ENCODE peak calls at places on chromosomes 4 and X, in seven cellular contexts. One of them, this sample, is unnamed.

GRCh38 chrX:114675365-114675764 is 91.5 kb downstream of the HTR2C start:
- DNase-seq in mesenchymal stem cell: peak
- DNase-seq in trophoblast cell: no peak
- DNase-seq in neuronal stem cell: no peak
- DNase-seq in mesendoderm: peak
- DNase-seq in IMR-90: no peak
- DNase-seq in H1: no peak
- DNase-seq in this sample: no peak

GRCh38 chrX:40006025-40007017 is 91.4 kb downstream of the BCOR start:
- DNase-seq in trophoblast cell: peak
- DNase-seq in IMR-90: no peak
- DNase-seq in mesenchymal stem cell: peak
- DNase-seq in neuronal stem cell: no peak
- DNase-seq in mesendoderm: peak
- DNase-seq in H1: no peak
- DNase-seq in this sample: peak

GRCh38 chrX:14936561-14936960 is 63.3 kb downstream of the MOSPD2 start:
- DNase-seq in neuronal stem cell: no peak
- DNase-seq in H1: no peak
- DNase-seq in mesendoderm: peak
- DNase-seq in IMR-90: peak
- DNase-seq in trophoblast cell: peak
- DNase-seq in mesenchymal stem cell: peak
- DNase-seq in this sample: no peak

GRCh38 chrX:136214551-136214950 is 36.6 kb downstream of the MAP7D3 start:
- DNase-seq in mesenchymal stem cell: peak
- DNase-seq in mesendoderm: peak
- DNase-seq in neuronal stem cell: no peak
- DNase-seq in IMR-90: peak
- DNase-seq in H1: no peak
- DNase-seq in trophoblast cell: peak
- DNase-seq in this sample: no peak

GRCh38 chr4:75639124-75639695 is 8.9 kb upstream of the CDKL2 start:
- DNase-seq in neuronal stem cell: no peak
- DNase-seq in trophoblast cell: peak
- DNase-seq in mesendoderm: no peak
- DNase-seq in H1: no peak
- DNase-seq in IMR-90: no peak
- DNase-seq in mesenchymal stem cell: no peak
- DNase-seq in this sample: no peak

GRCh38 chr4:21512351-21512750 is 436.2 kb downstream of the KCNIP4 start:
- DNase-seq in mesendoderm: peak
- DNase-seq in H1: no peak
- DNase-seq in neuronal stem cell: peak
- DNase-seq in mesenchymal stem cell: peak
- DNase-seq in trophoblast cell: no peak
- DNase-seq in IMR-90: peak
- DNase-seq in this sample: no peak

GRCh38 chrX:108412783-108413182 is 25.4 kb downstream of the COL4A6 start:
- DNase-seq in IMR-90: no peak
- DNase-seq in H1: no peak
- DNase-seq in mesenchymal stem cell: no peak
- DNase-seq in mesendoderm: no peak
- DNase-seq in trophoblast cell: no peak
- DNase-seq in neuronal stem cell: no peak
- DNase-seq in this sample: no peak

GRCh38 chr4:101756181-101756580 is 34.3 kb upstream of the BANK1 start:
- DNase-seq in mesenchymal stem cell: no peak
- DNase-seq in mesendoderm: no peak
- DNase-seq in trophoblast cell: no peak
- DNase-seq in neuronal stem cell: no peak
- DNase-seq in H1: no peak
- DNase-seq in IMR-90: no peak
- DNase-seq in this sample: no peak

GRCh38 chr4:129092636-129093172 is 635 bp downstream of the SCLT1 start:
- DNase-seq in trophoblast cell: no peak
- DNase-seq in IMR-90: peak
- DNase-seq in mesendoderm: no peak
- DNase-seq in mesenchymal stem cell: peak
- DNase-seq in neuronal stem cell: no peak
- DNase-seq in H1: no peak
- DNase-seq in this sample: no peak

GRCh38 chr4:91359714-91360051 is 944.1 kb upstream of the GRID2 start:
- DNase-seq in IMR-90: no peak
- DNase-seq in trophoblast cell: no peak
- DNase-seq in mesenchymal stem cell: no peak
- DNase-seq in H1: no peak
- DNase-seq in mesendoderm: no peak
- DNase-seq in neuronal stem cell: no peak
- DNase-seq in this sample: no peak
- H4K8ac ChIP-seq in IMR-90: no peak
- H4K8ac ChIP-seq in trophoblast cell: no peak
- H4K8ac ChIP-seq in mesenchymal stem cell: no peak
- H4K8ac ChIP-seq in H1: no peak
- H4K8ac ChIP-seq in mesendoderm: no peak
- H4K8ac ChIP-seq in neuronal stem cell: no peak
- H4K8ac ChIP-seq in this sample: no peak

DNA sequence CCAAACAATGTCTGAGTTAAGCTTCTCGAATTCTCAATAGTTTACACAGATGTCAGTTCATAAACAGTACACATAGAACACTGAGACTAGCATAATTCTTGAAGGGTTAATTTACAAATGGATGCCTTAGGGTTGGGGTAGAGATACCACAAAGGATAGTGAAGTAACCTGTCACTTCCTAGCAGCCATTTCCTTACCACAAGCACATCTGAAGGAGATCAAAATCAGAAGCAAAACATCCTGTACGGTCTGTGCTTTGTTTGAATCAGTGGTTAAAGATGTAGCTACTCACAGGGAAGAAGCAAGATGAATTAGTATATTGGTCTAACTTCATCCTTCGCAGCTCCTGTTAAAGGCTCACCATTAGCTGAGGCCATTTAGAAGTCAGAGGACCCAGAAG is 2393.8 kb downstream of the ARAP2 start:
- DNase-seq in mesenchymal stem cell: no peak
- DNase-seq in H1: no peak
- DNase-seq in trophoblast cell: no peak
- DNase-seq in IMR-90: no peak
- DNase-seq in mesendoderm: no peak
- DNase-seq in neuronal stem cell: no peak
- DNase-seq in this sample: no peak
- H4K8ac ChIP-seq in mesenchymal stem cell: no peak
- H4K8ac ChIP-seq in H1: no peak
- H4K8ac ChIP-seq in trophoblast cell: no peak
- H4K8ac ChIP-seq in IMR-90: no peak
- H4K8ac ChIP-seq in mesendoderm: no peak
- H4K8ac ChIP-seq in neuronal stem cell: no peak
- H4K8ac ChIP-seq in this sample: no peak

GRCh38 chrX:11472879-11473278 is 179.7 kb downstream of the AMELX start:
- DNase-seq in IMR-90: no peak
- DNase-seq in neuronal stem cell: no peak
- DNase-seq in mesenchymal stem cell: no peak
- DNase-seq in mesendoderm: no peak
- DNase-seq in trophoblast cell: no peak
- DNase-seq in H1: no peak
- DNase-seq in this sample: no peak
- H4K8ac ChIP-seq in IMR-90: no peak
- H4K8ac ChIP-seq in neuronal stem cell: no peak
- H4K8ac ChIP-seq in mesenchymal stem cell: no peak
- H4K8ac ChIP-seq in mesendoderm: no peak
- H4K8ac ChIP-seq in trophoblast cell: no peak
- H4K8ac ChIP-seq in H1: no peak
- H4K8ac ChIP-seq in this sample: no peak

GRCh38 chrX:13022926-13023325 is 21.5 kb downstream of the FAM9C start:
- DNase-seq in H1: no peak
- DNase-seq in neuronal stem cell: no peak
- DNase-seq in IMR-90: no peak
- DNase-seq in mesendoderm: no peak
- DNase-seq in mesenchymal stem cell: no peak
- DNase-seq in trophoblast cell: no peak
- DNase-seq in this sample: no peak

GRCh38 chrX:13023526-13024469 is 20.6 kb downstream of the FAM9C start:
- DNase-seq in mesendoderm: no peak
- DNase-seq in mesenchymal stem cell: no peak
- DNase-seq in neuronal stem cell: no peak
- DNase-seq in trophoblast cell: no peak
- DNase-seq in H1: no peak
- DNase-seq in IMR-90: no peak
- DNase-seq in this sample: no peak

GRCh38 chrX:13026877-13027652 is 17.4 kb downstream of the FAM9C start:
- DNase-seq in H1: no peak
- DNase-seq in trophoblast cell: no peak
- DNase-seq in mesenchymal stem cell: no peak
- DNase-seq in neuronal stem cell: no peak
- DNase-seq in IMR-90: no peak
- DNase-seq in mesendoderm: no peak
- DNase-seq in this sample: no peak

GRCh38 chrX:13028871-13029336 is 15.5 kb downstream of the FAM9C start:
- DNase-seq in H1: no peak
- DNase-seq in trophoblast cell: peak
- DNase-seq in neuronal stem cell: no peak
- DNase-seq in mesenchymal stem cell: no peak
- DNase-seq in mesendoderm: peak
- DNase-seq in IMR-90: no peak
- DNase-seq in this sample: peak

GRCh38 chrX:13024911-13025454 is 19.4 kb downstream of the FAM9C start:
- DNase-seq in H1: no peak
- DNase-seq in IMR-90: no peak
- DNase-seq in mesenchymal stem cell: no peak
- DNase-seq in trophoblast cell: peak
- DNase-seq in neuronal stem cell: no peak
- DNase-seq in mesendoderm: peak
- DNase-seq in this sample: no peak
- H4K8ac ChIP-seq in H1: no peak
- H4K8ac ChIP-seq in IMR-90: no peak
- H4K8ac ChIP-seq in mesenchymal stem cell: no peak
- H4K8ac ChIP-seq in trophoblast cell: no peak
- H4K8ac ChIP-seq in neuronal stem cell: no peak
- H4K8ac ChIP-seq in mesendoderm: no peak
- H4K8ac ChIP-seq in this sample: no peak

DNA sequence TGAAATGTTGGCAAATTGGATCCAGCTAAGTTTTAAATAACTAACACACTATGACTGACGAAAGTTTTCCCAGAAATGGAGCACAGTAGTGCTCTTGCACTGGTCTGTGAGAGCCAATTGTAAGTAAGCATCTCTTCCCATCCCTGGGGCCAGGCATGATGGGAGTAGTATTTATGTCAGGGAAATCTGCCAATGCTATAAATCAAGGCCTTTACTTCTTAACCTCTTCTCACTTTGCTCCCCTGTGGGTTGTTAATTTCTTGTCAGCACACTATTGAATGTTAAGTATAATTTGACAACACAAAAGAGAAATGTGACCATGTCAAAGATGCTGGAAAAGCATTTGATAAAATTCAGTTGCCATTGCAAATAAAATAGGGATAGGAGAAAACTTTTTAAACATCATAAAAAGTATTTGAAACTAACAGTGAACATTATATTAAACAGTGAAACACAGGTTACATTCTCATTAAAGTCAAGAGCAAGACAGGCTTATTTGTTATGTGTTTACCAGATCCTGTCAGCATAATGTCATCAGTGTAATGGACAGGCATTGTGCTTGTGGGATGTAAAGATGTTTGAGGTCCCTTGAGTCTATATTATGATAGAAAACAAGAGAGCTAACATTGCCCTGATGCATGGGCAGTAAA is 5.0 kb downstream of the F8A1 start:
- DNase-seq in mesenchymal stem cell: no peak
- DNase-seq in H1: no peak
- DNase-seq in mesendoderm: no peak
- DNase-seq in trophoblast cell: no peak
- DNase-seq in IMR-90: no peak
- DNase-seq in neuronal stem cell: no peak
- DNase-seq in this sample: no peak
- H4K8ac ChIP-seq in mesenchymal stem cell: no peak
- H4K8ac ChIP-seq in H1: no peak
- H4K8ac ChIP-seq in mesendoderm: no peak
- H4K8ac ChIP-seq in trophoblast cell: no peak
- H4K8ac ChIP-seq in IMR-90: no peak
- H4K8ac ChIP-seq in neuronal stem cell: no peak
- H4K8ac ChIP-seq in this sample: no peak

GRCh38 chr4:179112441-179113170 is 1670.4 kb upstream of the AGA start:
- DNase-seq in mesendoderm: no peak
- DNase-seq in H1: no peak
- DNase-seq in neuronal stem cell: no peak
- DNase-seq in mesenchymal stem cell: peak
- DNase-seq in IMR-90: peak
- DNase-seq in trophoblast cell: no peak
- DNase-seq in this sample: no peak

GRCh38 chr4:179116011-179116410 is 1673.8 kb upstream of the AGA start:
- DNase-seq in neuronal stem cell: no peak
- DNase-seq in H1: no peak
- DNase-seq in IMR-90: peak
- DNase-seq in mesendoderm: no peak
- DNase-seq in trophoblast cell: no peak
- DNase-seq in mesenchymal stem cell: no peak
- DNase-seq in this sample: no peak

GRCh38 chr4:179116581-179116980 is 1674.3 kb upstream of the AGA start:
- DNase-seq in neuronal stem cell: no peak
- DNase-seq in IMR-90: no peak
- DNase-seq in mesendoderm: no peak
- DNase-seq in mesenchymal stem cell: no peak
- DNase-seq in H1: no peak
- DNase-seq in trophoblast cell: no peak
- DNase-seq in this sample: no peak

GRCh38 chr4:179110816-179111215 is 1668.6 kb upstream of the AGA start:
- DNase-seq in trophoblast cell: no peak
- DNase-seq in mesenchymal stem cell: no peak
- DNase-seq in mesendoderm: no peak
- DNase-seq in H1: no peak
- DNase-seq in neuronal stem cell: no peak
- DNase-seq in IMR-90: no peak
- DNase-seq in this sample: no peak

DNA sequence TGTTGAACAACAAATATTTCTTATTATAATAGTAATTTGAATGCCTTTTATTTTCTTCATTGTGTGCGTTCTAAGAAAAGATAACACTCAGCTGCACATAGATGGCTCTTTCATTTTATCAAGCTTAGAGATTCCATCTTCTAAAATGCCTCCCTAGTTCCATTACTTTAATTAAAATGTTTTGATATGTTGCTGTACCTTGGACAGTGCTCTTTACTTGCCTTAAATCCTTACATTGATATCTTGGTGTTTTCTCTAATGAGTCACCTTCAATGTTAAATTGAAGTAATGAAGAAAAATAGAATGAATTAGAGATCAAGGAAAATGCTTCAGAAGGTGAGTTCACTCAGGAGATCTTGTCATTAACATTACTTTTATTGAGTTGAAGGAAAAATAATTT is 1672.4 kb upstream of the AGA start:
- DNase-seq in H1: no peak
- DNase-seq in IMR-90: no peak
- DNase-seq in mesendoderm: no peak
- DNase-seq in neuronal stem cell: no peak
- DNase-seq in trophoblast cell: no peak
- DNase-seq in mesenchymal stem cell: no peak
- DNase-seq in this sample: no peak
- H4K8ac ChIP-seq in H1: no peak
- H4K8ac ChIP-seq in IMR-90: no peak
- H4K8ac ChIP-seq in mesendoderm: no peak
- H4K8ac ChIP-seq in neuronal stem cell: no peak
- H4K8ac ChIP-seq in trophoblast cell: no peak
- H4K8ac ChIP-seq in mesenchymal stem cell: no peak
- H4K8ac ChIP-seq in this sample: no peak